ENCODE peak calls at places on chromosomes 6 and 20, in eight cellular contexts. G, Y, C, F, A, E, B and N are unnamed samples.

GRCh38 chr6:14422917-14423316 is 305.3 kb downstream of the CD83 start:
- DNase-seq in B (no peak), A (no peak), F (no peak), G (no peak), E (no peak), C (no peak), Y (no peak), N (no peak)

GRCh38 chr6:16318538-16318937 is 80.2 kb downstream of the GMPR start:
- DNase-seq in C (peak), Y (peak), F (no peak), E (peak), G (peak), B (peak), A (no peak), N (peak)

GRCh38 chr6:7468382-7469081 is 72.9 kb upstream of the DSP start:
- DNase-seq in A (no peak), C (no peak), E (peak), B (peak), G (peak), F (peak), Y (no peak), N (peak)

GRCh38 chr6:149840345-149841075 is 23.6 kb downstream of the LRP11 start:
- DNase-seq in F (peak), B (peak), G (peak), C (no peak), Y (no peak), E (peak), A (peak), N (peak)

GRCh38 chr6:22699046-22699639 is 129.8 kb downstream of the HDGFL1 start:
- DNase-seq in F (no peak), B (no peak), Y (no peak), C (no peak), E (no peak), A (peak), G (no peak), N (no peak)

GRCh38 chr6:137044366-137045220 is at the start of gene IL20RA:
- DNase-seq in F (no peak), B (no peak), C (no peak), Y (peak), G (peak), E (no peak), A (peak), N (peak)

GRCh38 chr6:131655951-131656350 is 18.8 kb downstream of the ENPP3 start:
- DNase-seq in A (no peak), E (no peak), G (no peak), F (no peak), B (no peak), C (no peak), Y (no peak), N (no peak)

GRCh38 chr6:43807228-43808061 is 37.4 kb downstream of the VEGFA start:
- DNase-seq in B (peak), A (no peak), E (no peak), G (peak), C (no peak), Y (no peak), F (no peak), N (peak)

GRCh38 chr6:169545956-169546355 is 155.9 kb downstream of the WDR27 start:
- DNase-seq in E (peak), F (no peak), C (no peak), B (peak), G (no peak), A (no peak), Y (no peak), N (peak)

GRCh38 chr6:167744681-167745659 is 81.7 kb upstream of the AFDN start:
- DNase-seq in B (no peak), E (no peak), F (no peak), A (no peak), Y (no peak), G (no peak), C (no peak), N (no peak)

GRCh38 chr20:18666803-18667460 is 79.1 kb downstream of the DTD1 start:
- DNase-seq in B (no peak), F (no peak), G (no peak), E (no peak), C (no peak), A (peak), Y (no peak), N (peak)

GRCh38 chr20:8523684-8524083 is 391.6 kb downstream of the PLCB1 start:
- DNase-seq in G (no peak), F (peak), Y (no peak), E (no peak), B (peak), C (no peak), A (peak), N (no peak)

GRCh38 chr20:60242836-60243520 is 284.8 kb downstream of the CDH26 start:
- DNase-seq in F (no peak), Y (no peak), B (no peak), E (peak), A (no peak), C (no peak), G (no peak), N (peak)

GRCh38 chr20:50838707-50839385 is 44.0 kb downstream of the BCAS4 start:
- DNase-seq in F (no peak), C (no peak), E (no peak), G (no peak), A (no peak), B (no peak), Y (no peak), N (no peak)

GRCh38 chr20:43721429-43722152 is 5.2 kb downstream of the GTSF1L start:
- DNase-seq in C (no peak), F (no peak), Y (no peak), E (no peak), G (no peak), B (no peak), A (peak), N (no peak)

GRCh38 chr6:134447883-134448387 is 130.0 kb upstream of the SGK1 start:
- DNase-seq in A (no peak), E (peak), Y (no peak), F (no peak), B (peak), G (no peak), C (no peak), N (peak)

GRCh38 chr6:107460074-107460631 is 789 bp upstream of the PDSS2 start:
- DNase-seq in A (peak), C (no peak), F (no peak), B (no peak), G (no peak), Y (no peak), E (no peak), N (no peak)

GRCh38 chr6:123622780-123623179 is 14.0 kb downstream of the TRDN start:
- DNase-seq in E (no peak), B (no peak), G (no peak), C (no peak), Y (no peak), F (no peak), A (no peak), N (no peak)

GRCh38 chr6:128414943-128415342 is 105.5 kb downstream of the PTPRK start:
- DNase-seq in G (no peak), F (no peak), C (no peak), Y (no peak), E (no peak), B (no peak), A (no peak), N (no peak)

GRCh38 chr6:42783177-42783875 is 1.5 kb downstream of the BICRAL start:
- DNase-seq in E (peak), F (peak), Y (peak), G (peak), B (peak), C (peak), A (peak), N (peak)

GRCh38 chr20:10513931-10514575 is 78.9 kb downstream of the SLX4IP start:
- DNase-seq in C (no peak), E (no peak), A (no peak), Y (no peak), G (no peak), B (peak), F (no peak), N (peak)

GRCh38 chr6:20652691-20653479 is 118.6 kb downstream of the CDKAL1 start:
- DNase-seq in F (peak), C (no peak), Y (no peak), G (no peak), A (no peak), B (peak), E (peak), N (peak)

GRCh38 chr20:17822039-17822438 is 122.3 kb downstream of the BANF2 start:
- DNase-seq in A (no peak), G (no peak), E (peak), C (no peak), F (peak), Y (no peak), B (peak), N (no peak)

GRCh38 chr20:53581444-53582311 is 12.0 kb downstream of the ZNF217 start:
- DNase-seq in Y (no peak), A (no peak), G (no peak), F (no peak), E (no peak), C (no peak), B (no peak), N (no peak)

GRCh38 chr6:38177885-38178583 is 358.5 kb downstream of the ZFAND3 start:
- DNase-seq in C (no peak), F (no peak), Y (no peak), B (no peak), A (no peak), G (no peak), E (no peak), N (no peak)

GRCh38 chr20:46174469-46175126 is 56.5 kb downstream of the CD40 start:
- DNase-seq in C (no peak), E (peak), F (peak), Y (peak), A (peak), G (peak), B (peak), N (peak)

GRCh38 chr6:29965873-29966601 is 23.7 kb downstream of the HLA-A start:
- DNase-seq in A (peak), C (peak), B (peak), Y (peak), G (peak), F (peak), E (no peak), N (peak)

GRCh38 chr6:100879317-100879716 is 1.8 kb downstream of the ASCC3 start:
- DNase-seq in B (no peak), F (no peak), E (no peak), G (no peak), C (no peak), Y (no peak), A (peak), N (no peak)

GRCh38 chr6:100880901-100881706 is at the start of gene ASCC3:
- DNase-seq in F (peak), B (peak), Y (peak), C (peak), E (peak), G (peak), A (peak), N (peak)

GRCh38 chr6:100883347-100883746 is 2.2 kb upstream of the ASCC3 start:
- DNase-seq in E (no peak), F (no peak), A (peak), G (no peak), C (no peak), Y (no peak), B (no peak), N (no peak)

GRCh38 chr6:100880149-100880900 is 804 bp downstream of the ASCC3 start:
- DNase-seq in Y (no peak), G (no peak), F (peak), B (peak), C (no peak), E (peak), A (no peak), N (peak)

GRCh38 chr6:100881707-100882040 is 545 bp upstream of the ASCC3 start:
- DNase-seq in E (no peak), G (no peak), C (no peak), Y (no peak), A (no peak), F (no peak), B (peak), N (peak)
- H3K27ac ChIP-seq in E (peak), G (peak), C (peak), Y (peak), A (peak), F (peak), B (peak), N (peak)

GRCh38 chr6:127120109-127120786 is 1.8 kb downstream of the RSPO3 start:
- DNase-seq in C (no peak), B (no peak), G (no peak), F (peak), E (no peak), A (peak), Y (no peak), N (no peak)

GRCh38 chr6:127118505-127119360 is at the start of gene RSPO3:
- DNase-seq in A (peak), E (peak), F (peak), B (peak), G (peak), C (no peak), Y (no peak), N (peak)

GRCh38 chr6:127120787-127121636 is 2.5 kb downstream of the RSPO3 start:
- DNase-seq in G (peak), F (peak), E (peak), C (no peak), Y (no peak), A (peak), B (peak), N (peak)

GRCh38 chr6:127117979-127118504 is 429 bp upstream of the RSPO3 start:
- DNase-seq in Y (no peak), F (no peak), G (peak), A (no peak), B (peak), C (no peak), E (no peak), N (peak)

DNA sequence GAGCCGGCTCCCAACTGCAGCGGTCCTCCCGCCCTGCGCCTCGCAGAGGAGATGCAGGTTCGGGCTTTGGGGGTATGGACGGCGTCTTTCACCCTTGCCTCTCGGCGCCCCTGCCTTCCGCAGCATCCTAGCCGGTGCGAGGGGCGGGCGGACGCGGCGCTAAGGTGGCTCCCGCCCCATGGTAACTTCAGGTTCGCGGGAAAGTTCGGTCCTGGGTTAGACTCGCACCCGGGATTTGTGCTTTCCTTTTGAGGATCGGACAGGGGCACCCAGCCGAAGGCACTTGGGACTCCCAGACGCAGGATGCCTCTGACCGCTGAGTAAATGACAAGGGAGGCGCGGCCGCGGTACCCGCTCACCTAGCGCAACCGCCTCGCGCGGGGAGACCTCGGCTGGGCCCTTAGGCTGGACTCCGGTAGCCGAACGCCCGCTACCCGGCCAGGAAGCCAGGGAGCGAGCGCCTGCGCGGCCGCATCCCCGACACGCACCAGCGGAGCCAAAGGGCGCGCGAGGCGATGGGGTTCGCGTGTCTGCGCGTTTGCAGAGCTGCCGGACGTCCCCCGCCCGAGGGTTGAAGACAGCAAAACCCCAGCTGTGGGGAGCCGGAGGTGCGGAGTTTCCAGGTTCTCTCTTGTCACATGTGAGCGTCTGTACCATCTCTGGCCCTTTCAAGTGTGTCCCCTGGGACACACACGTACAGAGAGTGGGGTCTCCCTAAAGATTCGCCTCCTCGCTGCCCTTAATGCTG is 1.1 kb downstream of the RSPO3 start:
- DNase-seq in B (no peak), C (no peak), Y (no peak), G (peak), A (peak), F (no peak), E (no peak), N (peak)
- H3K27ac ChIP-seq in B (no peak), C (no peak), Y (no peak), G (peak), A (no peak), F (peak), E (no peak), N (no peak)

GRCh38 chr20:57670288-57671071 is 39.3 kb downstream of the PMEPA1 start:
- DNase-seq in F (no peak), Y (no peak), C (no peak), E (no peak), A (no peak), G (no peak), B (no peak), N (no peak)

GRCh38 chr20:57671662-57672061 is 38.2 kb downstream of the PMEPA1 start:
- DNase-seq in F (no peak), E (no peak), A (no peak), G (no peak), C (no peak), B (no peak), Y (no peak), N (peak)

GRCh38 chr20:57671072-57671391 is 38.8 kb downstream of the PMEPA1 start:
- DNase-seq in G (no peak), E (no peak), F (no peak), B (no peak), Y (no peak), A (no peak), C (no peak), N (no peak)

GRCh38 chr20:57672953-57673575 is 36.8 kb downstream of the PMEPA1 start:
- DNase-seq in C (no peak), G (no peak), A (no peak), B (no peak), E (no peak), Y (no peak), F (no peak), N (peak)

GRCh38 chr20:57672164-57672563 is 37.7 kb downstream of the PMEPA1 start:
- DNase-seq in Y (no peak), E (no peak), A (no peak), F (no peak), C (peak), G (peak), B (peak), N (peak)
- H3K27ac ChIP-seq in Y (no peak), E (no peak), A (no peak), F (no peak), C (peak), G (no peak), B (no peak), N (no peak)

DNA sequence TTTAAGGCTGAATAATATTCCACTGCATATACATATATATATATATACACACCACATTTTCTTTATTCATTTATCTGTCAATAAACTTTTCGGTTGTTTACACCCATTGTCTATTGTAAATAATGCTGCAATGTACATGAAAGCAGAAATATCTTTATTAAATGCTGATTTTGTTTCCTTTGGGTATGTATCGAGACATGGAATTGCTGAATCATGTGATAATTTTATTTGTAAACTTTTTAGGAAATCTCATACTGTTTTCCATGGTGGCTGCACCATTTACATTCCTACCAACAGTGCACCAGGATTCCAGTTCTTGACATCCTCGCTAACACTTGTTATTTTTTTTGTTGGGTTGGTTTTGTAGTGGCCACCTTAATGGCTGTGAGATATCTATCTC is 14.1 kb upstream of the HLA-DOA start:
- DNase-seq in Y (no peak), G (no peak), B (no peak), F (no peak), E (no peak), C (no peak), A (no peak), N (no peak)
- H3K27ac ChIP-seq in Y (no peak), G (no peak), B (no peak), F (no peak), E (no peak), C (no peak), A (no peak), N (no peak)

GRCh38 chr6:5537132-5537531 is 275.8 kb downstream of the FARS2 start:
- DNase-seq in E (no peak), B (no peak), Y (no peak), A (no peak), C (no peak), G (no peak), F (no peak), N (no peak)

GRCh38 chr6:5540375-5540774 is 279.1 kb downstream of the FARS2 start:
- DNase-seq in C (no peak), B (no peak), E (no peak), G (no peak), F (no peak), A (no peak), Y (no peak), N (peak)

GRCh38 chr6:5537967-5538366 is 276.7 kb downstream of the FARS2 start:
- DNase-seq in F (no peak), Y (no peak), E (no peak), B (peak), A (no peak), C (no peak), G (no peak), N (peak)

GRCh38 chr6:5541025-5541424 is 279.7 kb downstream of the FARS2 start:
- DNase-seq in A (no peak), Y (no peak), E (no peak), F (no peak), B (no peak), C (no peak), G (no peak), N (no peak)

DNA sequence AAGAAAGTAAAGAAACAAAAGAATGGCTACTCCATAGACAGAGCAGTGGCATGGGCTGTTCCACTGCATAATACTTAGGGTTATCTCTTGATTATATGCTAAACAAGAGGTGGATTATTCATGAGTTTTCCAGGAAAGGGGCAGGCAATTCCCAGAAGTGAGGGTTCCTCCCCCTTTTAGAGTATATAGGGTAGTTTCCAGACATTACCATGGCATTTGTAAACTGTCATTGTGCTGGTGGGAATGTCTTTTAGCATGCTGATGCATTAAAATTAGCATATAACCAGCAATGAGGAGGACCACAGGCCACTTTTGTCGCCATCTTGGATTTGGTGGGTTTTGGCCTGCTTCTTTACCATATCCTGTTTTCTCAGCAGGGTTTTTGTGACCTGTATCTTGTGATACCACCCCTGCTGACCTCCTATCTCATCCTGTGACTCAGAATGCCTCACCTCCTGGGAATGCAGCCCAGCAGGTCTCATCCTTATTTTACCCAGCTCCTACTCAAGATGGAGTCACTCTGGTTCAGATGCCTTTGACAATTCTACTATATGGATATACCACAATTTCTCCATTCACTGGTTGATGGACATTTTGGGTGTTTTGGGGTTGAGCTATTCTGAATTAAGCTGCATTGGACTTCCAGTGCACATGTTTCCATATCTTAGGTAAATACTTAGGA is 280.6 kb downstream of the FARS2 start:
- DNase-seq in B (no peak), E (peak), F (peak), C (no peak), A (peak), Y (no peak), G (no peak), N (peak)
- H3K27ac ChIP-seq in B (no peak), E (no peak), F (peak), C (no peak), A (peak), Y (no peak), G (no peak), N (no peak)

GRCh38 chr6:52504778-52505127 is 72.1 kb downstream of the TRAM2 start:
- DNase-seq in Y (no peak), B (no peak), G (no peak), F (no peak), A (no peak), C (no peak), E (no peak), N (no peak)
- H3K27ac ChIP-seq in Y (no peak), B (peak), G (peak), F (peak), A (no peak), C (peak), E (peak), N (peak)

GRCh38 chr6:2940010-2940850 is 31.1 kb downstream of the SERPINB6 start:
- DNase-seq in E (no peak), G (no peak), C (no peak), Y (peak), B (no peak), A (no peak), F (peak), N (no peak)
- H3K27ac ChIP-seq in E (no peak), G (no peak), C (no peak), Y (peak), B (no peak), A (no peak), F (no peak), N (no peak)